ENCODE peak calls at places on chromosome 15, in six cellular contexts. One of them, this sample, is unnamed.

GRCh38 chr15:47384316-47384715 is 333.0 kb upstream of the SEMA6D start:
- DNase-seq in GM23338: peak
- DNase-seq in germinal center: no peak
- DNase-seq in stimulated activated CD8-positive, alpha-beta memory T cell treated with anti-CD3 and anti-CD28 coated beads, Interleukin-4, amount 100 ng/mL, for 4 hours: no peak
- DNase-seq in fibroblast of villous mesenchyme: peak
- DNase-seq in stimulated activated CD4-positive, alpha-beta T cell treated with anti-CD3 and anti-CD28 coated beads, Interleukin-2, amount 100 ng/mL, for 48 hours: no peak
- DNase-seq in this sample: no peak

GRCh38 chr15:73936588-73937312 is 10.5 kb downstream of the LOXL1 start:
- DNase-seq in fibroblast of villous mesenchyme: no peak
- DNase-seq in germinal center: no peak
- DNase-seq in stimulated activated CD8-positive, alpha-beta memory T cell treated with anti-CD3 and anti-CD28 coated beads, Interleukin-4, amount 100 ng/mL, for 4 hours: no peak
- DNase-seq in GM23338: no peak
- DNase-seq in stimulated activated CD4-positive, alpha-beta T cell treated with anti-CD3 and anti-CD28 coated beads, Interleukin-2, amount 100 ng/mL, for 48 hours: no peak
- DNase-seq in this sample: no peak

GRCh38 chr15:74505837-74506514 is 35.0 kb upstream of the ARID3B start:
- DNase-seq in fibroblast of villous mesenchyme: no peak
- DNase-seq in stimulated activated CD4-positive, alpha-beta T cell treated with anti-CD3 and anti-CD28 coated beads, Interleukin-2, amount 100 ng/mL, for 48 hours: no peak
- DNase-seq in GM23338: no peak
- DNase-seq in germinal center: no peak
- DNase-seq in stimulated activated CD8-positive, alpha-beta memory T cell treated with anti-CD3 and anti-CD28 coated beads, Interleukin-4, amount 100 ng/mL, for 4 hours: no peak
- DNase-seq in this sample: no peak

GRCh38 chr15:59538494-59538893 is 73.1 kb upstream of the GCNT3 start:
- DNase-seq in stimulated activated CD4-positive, alpha-beta T cell treated with anti-CD3 and anti-CD28 coated beads, Interleukin-2, amount 100 ng/mL, for 48 hours: no peak
- DNase-seq in GM23338: no peak
- DNase-seq in germinal center: no peak
- DNase-seq in fibroblast of villous mesenchyme: no peak
- DNase-seq in stimulated activated CD8-positive, alpha-beta memory T cell treated with anti-CD3 and anti-CD28 coated beads, Interleukin-4, amount 100 ng/mL, for 4 hours: no peak
- DNase-seq in this sample: no peak

GRCh38 chr15:73956276-73957086 is 30.2 kb downstream of the LOXL1 start:
- DNase-seq in fibroblast of villous mesenchyme: peak
- DNase-seq in germinal center: no peak
- DNase-seq in stimulated activated CD8-positive, alpha-beta memory T cell treated with anti-CD3 and anti-CD28 coated beads, Interleukin-4, amount 100 ng/mL, for 4 hours: no peak
- DNase-seq in stimulated activated CD4-positive, alpha-beta T cell treated with anti-CD3 and anti-CD28 coated beads, Interleukin-2, amount 100 ng/mL, for 48 hours: no peak
- DNase-seq in GM23338: no peak
- DNase-seq in this sample: no peak

GRCh38 chr15:90340345-90340744 is 11.7 kb upstream of the ZNF774 start:
- DNase-seq in stimulated activated CD8-positive, alpha-beta memory T cell treated with anti-CD3 and anti-CD28 coated beads, Interleukin-4, amount 100 ng/mL, for 4 hours: no peak
- DNase-seq in fibroblast of villous mesenchyme: no peak
- DNase-seq in GM23338: peak
- DNase-seq in stimulated activated CD4-positive, alpha-beta T cell treated with anti-CD3 and anti-CD28 coated beads, Interleukin-2, amount 100 ng/mL, for 48 hours: no peak
- DNase-seq in germinal center: no peak
- DNase-seq in this sample: no peak

GRCh38 chr15:85793641-85794597 is 806 bp downstream of the KLHL25 start:
- DNase-seq in stimulated activated CD8-positive, alpha-beta memory T cell treated with anti-CD3 and anti-CD28 coated beads, Interleukin-4, amount 100 ng/mL, for 4 hours: peak
- DNase-seq in fibroblast of villous mesenchyme: peak
- DNase-seq in GM23338: peak
- DNase-seq in germinal center: peak
- DNase-seq in stimulated activated CD4-positive, alpha-beta T cell treated with anti-CD3 and anti-CD28 coated beads, Interleukin-2, amount 100 ng/mL, for 48 hours: peak
- DNase-seq in this sample: peak

GRCh38 chr15:101256756-101257155 is 4.9 kb upstream of the CHSY1 start:
- DNase-seq in stimulated activated CD4-positive, alpha-beta T cell treated with anti-CD3 and anti-CD28 coated beads, Interleukin-2, amount 100 ng/mL, for 48 hours: no peak
- DNase-seq in GM23338: peak
- DNase-seq in stimulated activated CD8-positive, alpha-beta memory T cell treated with anti-CD3 and anti-CD28 coated beads, Interleukin-4, amount 100 ng/mL, for 4 hours: no peak
- DNase-seq in germinal center: no peak
- DNase-seq in fibroblast of villous mesenchyme: no peak
- DNase-seq in this sample: no peak

GRCh38 chr15:52486003-52486996 is 42.4 kb downstream of the MYO5A start:
- DNase-seq in GM23338: peak
- DNase-seq in stimulated activated CD8-positive, alpha-beta memory T cell treated with anti-CD3 and anti-CD28 coated beads, Interleukin-4, amount 100 ng/mL, for 4 hours: no peak
- DNase-seq in stimulated activated CD4-positive, alpha-beta T cell treated with anti-CD3 and anti-CD28 coated beads, Interleukin-2, amount 100 ng/mL, for 48 hours: no peak
- DNase-seq in germinal center: no peak
- DNase-seq in fibroblast of villous mesenchyme: no peak
- DNase-seq in this sample: no peak

GRCh38 chr15:96285306-96285705 is 45.2 kb upstream of the NR2F2 start:
- DNase-seq in stimulated activated CD4-positive, alpha-beta T cell treated with anti-CD3 and anti-CD28 coated beads, Interleukin-2, amount 100 ng/mL, for 48 hours: no peak
- DNase-seq in stimulated activated CD8-positive, alpha-beta memory T cell treated with anti-CD3 and anti-CD28 coated beads, Interleukin-4, amount 100 ng/mL, for 4 hours: no peak
- DNase-seq in fibroblast of villous mesenchyme: peak
- DNase-seq in germinal center: no peak
- DNase-seq in GM23338: no peak
- DNase-seq in this sample: no peak

GRCh38 chr15:37921527-37922385 is 12.7 kb upstream of the TMCO5A start:
- DNase-seq in germinal center: no peak
- DNase-seq in fibroblast of villous mesenchyme: no peak
- DNase-seq in GM23338: no peak
- DNase-seq in stimulated activated CD8-positive, alpha-beta memory T cell treated with anti-CD3 and anti-CD28 coated beads, Interleukin-4, amount 100 ng/mL, for 4 hours: no peak
- DNase-seq in stimulated activated CD4-positive, alpha-beta T cell treated with anti-CD3 and anti-CD28 coated beads, Interleukin-2, amount 100 ng/mL, for 48 hours: no peak
- DNase-seq in this sample: no peak

GRCh38 chr15:29925227-29926082 is 103.2 kb upstream of the TJP1 start:
- DNase-seq in stimulated activated CD8-positive, alpha-beta memory T cell treated with anti-CD3 and anti-CD28 coated beads, Interleukin-4, amount 100 ng/mL, for 4 hours: no peak
- DNase-seq in GM23338: peak
- DNase-seq in stimulated activated CD4-positive, alpha-beta T cell treated with anti-CD3 and anti-CD28 coated beads, Interleukin-2, amount 100 ng/mL, for 48 hours: peak
- DNase-seq in germinal center: peak
- DNase-seq in fibroblast of villous mesenchyme: peak
- DNase-seq in this sample: no peak

GRCh38 chr15:78991476-78991875 is 46.6 kb upstream of the CTSH start:
- DNase-seq in stimulated activated CD4-positive, alpha-beta T cell treated with anti-CD3 and anti-CD28 coated beads, Interleukin-2, amount 100 ng/mL, for 48 hours: no peak
- DNase-seq in GM23338: no peak
- DNase-seq in stimulated activated CD8-positive, alpha-beta memory T cell treated with anti-CD3 and anti-CD28 coated beads, Interleukin-4, amount 100 ng/mL, for 4 hours: no peak
- DNase-seq in germinal center: no peak
- DNase-seq in fibroblast of villous mesenchyme: peak
- DNase-seq in this sample: no peak

GRCh38 chr15:91584895-91585294 is 268.6 kb upstream of the SLCO3A1 start:
- DNase-seq in GM23338: no peak
- DNase-seq in stimulated activated CD8-positive, alpha-beta memory T cell treated with anti-CD3 and anti-CD28 coated beads, Interleukin-4, amount 100 ng/mL, for 4 hours: no peak
- DNase-seq in stimulated activated CD4-positive, alpha-beta T cell treated with anti-CD3 and anti-CD28 coated beads, Interleukin-2, amount 100 ng/mL, for 48 hours: no peak
- DNase-seq in germinal center: no peak
- DNase-seq in fibroblast of villous mesenchyme: no peak
- DNase-seq in this sample: no peak

GRCh38 chr15:69666921-69667811 is 214.5 kb downstream of the RPLP1 start:
- DNase-seq in GM23338: no peak
- DNase-seq in germinal center: peak
- DNase-seq in stimulated activated CD4-positive, alpha-beta T cell treated with anti-CD3 and anti-CD28 coated beads, Interleukin-2, amount 100 ng/mL, for 48 hours: no peak
- DNase-seq in fibroblast of villous mesenchyme: no peak
- DNase-seq in stimulated activated CD8-positive, alpha-beta memory T cell treated with anti-CD3 and anti-CD28 coated beads, Interleukin-4, amount 100 ng/mL, for 4 hours: no peak
- DNase-seq in this sample: peak

GRCh38 chr15:64911317-64912186 is at the start of gene ANKDD1A:
- DNase-seq in stimulated activated CD4-positive, alpha-beta T cell treated with anti-CD3 and anti-CD28 coated beads, Interleukin-2, amount 100 ng/mL, for 48 hours: peak
- DNase-seq in germinal center: peak
- DNase-seq in fibroblast of villous mesenchyme: peak
- DNase-seq in stimulated activated CD8-positive, alpha-beta memory T cell treated with anti-CD3 and anti-CD28 coated beads, Interleukin-4, amount 100 ng/mL, for 4 hours: no peak
- DNase-seq in GM23338: peak
- DNase-seq in this sample: peak

GRCh38 chr15:31869640-31870335 is 160.5 kb upstream of the CHRNA7 start:
- DNase-seq in stimulated activated CD4-positive, alpha-beta T cell treated with anti-CD3 and anti-CD28 coated beads, Interleukin-2, amount 100 ng/mL, for 48 hours: no peak
- DNase-seq in fibroblast of villous mesenchyme: no peak
- DNase-seq in stimulated activated CD8-positive, alpha-beta memory T cell treated with anti-CD3 and anti-CD28 coated beads, Interleukin-4, amount 100 ng/mL, for 4 hours: no peak
- DNase-seq in germinal center: no peak
- DNase-seq in GM23338: peak
- DNase-seq in this sample: no peak

GRCh38 chr15:95432878-95433405 is 897.6 kb upstream of the NR2F2 start:
- DNase-seq in stimulated activated CD8-positive, alpha-beta memory T cell treated with anti-CD3 and anti-CD28 coated beads, Interleukin-4, amount 100 ng/mL, for 4 hours: no peak
- DNase-seq in GM23338: no peak
- DNase-seq in stimulated activated CD4-positive, alpha-beta T cell treated with anti-CD3 and anti-CD28 coated beads, Interleukin-2, amount 100 ng/mL, for 48 hours: no peak
- DNase-seq in germinal center: no peak
- DNase-seq in fibroblast of villous mesenchyme: no peak
- DNase-seq in this sample: no peak

GRCh38 chr15:63238796-63239195 is 38.6 kb upstream of the APH1B start:
- DNase-seq in germinal center: no peak
- DNase-seq in fibroblast of villous mesenchyme: peak
- DNase-seq in stimulated activated CD8-positive, alpha-beta memory T cell treated with anti-CD3 and anti-CD28 coated beads, Interleukin-4, amount 100 ng/mL, for 4 hours: no peak
- DNase-seq in stimulated activated CD4-positive, alpha-beta T cell treated with anti-CD3 and anti-CD28 coated beads, Interleukin-2, amount 100 ng/mL, for 48 hours: peak
- DNase-seq in GM23338: no peak
- DNase-seq in this sample: no peak

GRCh38 chr15:36858423-36858822 is 241.9 kb downstream of the MEIS2 start:
- DNase-seq in stimulated activated CD8-positive, alpha-beta memory T cell treated with anti-CD3 and anti-CD28 coated beads, Interleukin-4, amount 100 ng/mL, for 4 hours: no peak
- DNase-seq in fibroblast of villous mesenchyme: no peak
- DNase-seq in stimulated activated CD4-positive, alpha-beta T cell treated with anti-CD3 and anti-CD28 coated beads, Interleukin-2, amount 100 ng/mL, for 48 hours: no peak
- DNase-seq in GM23338: no peak
- DNase-seq in germinal center: no peak
- DNase-seq in this sample: no peak

GRCh38 chr15:70159397-70160009 is 61.8 kb upstream of the TLE3 start:
- DNase-seq in GM23338: no peak
- DNase-seq in germinal center: no peak
- DNase-seq in fibroblast of villous mesenchyme: no peak
- DNase-seq in stimulated activated CD8-positive, alpha-beta memory T cell treated with anti-CD3 and anti-CD28 coated beads, Interleukin-4, amount 100 ng/mL, for 4 hours: no peak
- DNase-seq in stimulated activated CD4-positive, alpha-beta T cell treated with anti-CD3 and anti-CD28 coated beads, Interleukin-2, amount 100 ng/mL, for 48 hours: no peak
- DNase-seq in this sample: no peak

GRCh38 chr15:88904808-88905327 is 8.3 kb downstream of the MFGE8 start:
- DNase-seq in GM23338: peak
- DNase-seq in germinal center: peak
- DNase-seq in fibroblast of villous mesenchyme: peak
- DNase-seq in stimulated activated CD8-positive, alpha-beta memory T cell treated with anti-CD3 and anti-CD28 coated beads, Interleukin-4, amount 100 ng/mL, for 4 hours: peak
- DNase-seq in stimulated activated CD4-positive, alpha-beta T cell treated with anti-CD3 and anti-CD28 coated beads, Interleukin-2, amount 100 ng/mL, for 48 hours: peak
- DNase-seq in this sample: peak

GRCh38 chr15:61318276-61318675 is 89.2 kb upstream of the RORA start:
- DNase-seq in GM23338: no peak
- DNase-seq in stimulated activated CD8-positive, alpha-beta memory T cell treated with anti-CD3 and anti-CD28 coated beads, Interleukin-4, amount 100 ng/mL, for 4 hours: no peak
- DNase-seq in germinal center: no peak
- DNase-seq in fibroblast of villous mesenchyme: no peak
- DNase-seq in stimulated activated CD4-positive, alpha-beta T cell treated with anti-CD3 and anti-CD28 coated beads, Interleukin-2, amount 100 ng/mL, for 48 hours: no peak
- DNase-seq in this sample: no peak

GRCh38 chr15:77135181-77135580 is 64.3 kb upstream of the TSPAN3 start:
- DNase-seq in GM23338: no peak
- DNase-seq in stimulated activated CD4-positive, alpha-beta T cell treated with anti-CD3 and anti-CD28 coated beads, Interleukin-2, amount 100 ng/mL, for 48 hours: no peak
- DNase-seq in germinal center: no peak
- DNase-seq in fibroblast of villous mesenchyme: no peak
- DNase-seq in stimulated activated CD8-positive, alpha-beta memory T cell treated with anti-CD3 and anti-CD28 coated beads, Interleukin-4, amount 100 ng/mL, for 4 hours: no peak
- DNase-seq in this sample: no peak

GRCh38 chr15:77107068-77107467 is 36.2 kb upstream of the TSPAN3 start:
- DNase-seq in germinal center: no peak
- DNase-seq in stimulated activated CD8-positive, alpha-beta memory T cell treated with anti-CD3 and anti-CD28 coated beads, Interleukin-4, amount 100 ng/mL, for 4 hours: no peak
- DNase-seq in fibroblast of villous mesenchyme: peak
- DNase-seq in stimulated activated CD4-positive, alpha-beta T cell treated with anti-CD3 and anti-CD28 coated beads, Interleukin-2, amount 100 ng/mL, for 48 hours: no peak
- DNase-seq in GM23338: no peak
- DNase-seq in this sample: no peak

GRCh38 chr15:57375827-57376694 is at the start of gene CGNL1:
- DNase-seq in fibroblast of villous mesenchyme: no peak
- DNase-seq in GM23338: peak
- DNase-seq in germinal center: peak
- DNase-seq in stimulated activated CD8-positive, alpha-beta memory T cell treated with anti-CD3 and anti-CD28 coated beads, Interleukin-4, amount 100 ng/mL, for 4 hours: no peak
- DNase-seq in stimulated activated CD4-positive, alpha-beta T cell treated with anti-CD3 and anti-CD28 coated beads, Interleukin-2, amount 100 ng/mL, for 48 hours: no peak
- DNase-seq in this sample: peak

GRCh38 chr15:77985031-77985930 is 92.2 kb downstream of the TBC1D2B start:
- DNase-seq in stimulated activated CD4-positive, alpha-beta T cell treated with anti-CD3 and anti-CD28 coated beads, Interleukin-2, amount 100 ng/mL, for 48 hours: no peak
- DNase-seq in fibroblast of villous mesenchyme: no peak
- DNase-seq in stimulated activated CD8-positive, alpha-beta memory T cell treated with anti-CD3 and anti-CD28 coated beads, Interleukin-4, amount 100 ng/mL, for 4 hours: no peak
- DNase-seq in germinal center: no peak
- DNase-seq in GM23338: no peak
- DNase-seq in this sample: no peak

GRCh38 chr15:61228025-61228901 is 839 bp downstream of the RORA start:
- DNase-seq in stimulated activated CD4-positive, alpha-beta T cell treated with anti-CD3 and anti-CD28 coated beads, Interleukin-2, amount 100 ng/mL, for 48 hours: no peak
- DNase-seq in germinal center: peak
- DNase-seq in GM23338: peak
- DNase-seq in stimulated activated CD8-positive, alpha-beta memory T cell treated with anti-CD3 and anti-CD28 coated beads, Interleukin-4, amount 100 ng/mL, for 4 hours: no peak
- DNase-seq in fibroblast of villous mesenchyme: peak
- DNase-seq in this sample: no peak

GRCh38 chr15:70238917-70239316 is 141.2 kb upstream of the TLE3 start:
- DNase-seq in stimulated activated CD4-positive, alpha-beta T cell treated with anti-CD3 and anti-CD28 coated beads, Interleukin-2, amount 100 ng/mL, for 48 hours: no peak
- DNase-seq in fibroblast of villous mesenchyme: no peak
- DNase-seq in germinal center: no peak
- DNase-seq in GM23338: no peak
- DNase-seq in stimulated activated CD8-positive, alpha-beta memory T cell treated with anti-CD3 and anti-CD28 coated beads, Interleukin-4, amount 100 ng/mL, for 4 hours: no peak
- DNase-seq in this sample: no peak

GRCh38 chr15:33146051-33146450 is 48.5 kb downstream of the FMN1 start:
- DNase-seq in germinal center: no peak
- DNase-seq in fibroblast of villous mesenchyme: no peak
- DNase-seq in stimulated activated CD8-positive, alpha-beta memory T cell treated with anti-CD3 and anti-CD28 coated beads, Interleukin-4, amount 100 ng/mL, for 4 hours: no peak
- DNase-seq in stimulated activated CD4-positive, alpha-beta T cell treated with anti-CD3 and anti-CD28 coated beads, Interleukin-2, amount 100 ng/mL, for 48 hours: no peak
- DNase-seq in GM23338: no peak
- DNase-seq in this sample: no peak

GRCh38 chr15:68177747-68178146 is 27.4 kb downstream of the CALML4 start:
- DNase-seq in germinal center: no peak
- DNase-seq in stimulated activated CD8-positive, alpha-beta memory T cell treated with anti-CD3 and anti-CD28 coated beads, Interleukin-4, amount 100 ng/mL, for 4 hours: no peak
- DNase-seq in fibroblast of villous mesenchyme: peak
- DNase-seq in GM23338: no peak
- DNase-seq in stimulated activated CD4-positive, alpha-beta T cell treated with anti-CD3 and anti-CD28 coated beads, Interleukin-2, amount 100 ng/mL, for 48 hours: no peak
- DNase-seq in this sample: no peak

GRCh38 chr15:31367021-31367729 is 40.5 kb downstream of the KLF13 start:
- DNase-seq in stimulated activated CD4-positive, alpha-beta T cell treated with anti-CD3 and anti-CD28 coated beads, Interleukin-2, amount 100 ng/mL, for 48 hours: no peak
- DNase-seq in GM23338: no peak
- DNase-seq in germinal center: no peak
- DNase-seq in fibroblast of villous mesenchyme: no peak
- DNase-seq in stimulated activated CD8-positive, alpha-beta memory T cell treated with anti-CD3 and anti-CD28 coated beads, Interleukin-4, amount 100 ng/mL, for 4 hours: no peak
- DNase-seq in this sample: no peak

GRCh38 chr15:77631790-77632551 is 741 bp downstream of the LINGO1 start:
- DNase-seq in stimulated activated CD8-positive, alpha-beta memory T cell treated with anti-CD3 and anti-CD28 coated beads, Interleukin-4, amount 100 ng/mL, for 4 hours: no peak
- DNase-seq in fibroblast of villous mesenchyme: no peak
- DNase-seq in stimulated activated CD4-positive, alpha-beta T cell treated with anti-CD3 and anti-CD28 coated beads, Interleukin-2, amount 100 ng/mL, for 48 hours: no peak
- DNase-seq in germinal center: no peak
- DNase-seq in GM23338: peak
- DNase-seq in this sample: no peak

GRCh38 chr15:79310985-79311900 is at the start of gene TMED3:
- DNase-seq in germinal center: peak
- DNase-seq in stimulated activated CD8-positive, alpha-beta memory T cell treated with anti-CD3 and anti-CD28 coated beads, Interleukin-4, amount 100 ng/mL, for 4 hours: peak
- DNase-seq in stimulated activated CD4-positive, alpha-beta T cell treated with anti-CD3 and anti-CD28 coated beads, Interleukin-2, amount 100 ng/mL, for 48 hours: peak
- DNase-seq in GM23338: peak
- DNase-seq in fibroblast of villous mesenchyme: peak
- DNase-seq in this sample: peak

GRCh38 chr15:56327721-56328502 is 37.3 kb upstream of the TEX9 start:
- DNase-seq in fibroblast of villous mesenchyme: no peak
- DNase-seq in germinal center: no peak
- DNase-seq in stimulated activated CD4-positive, alpha-beta T cell treated with anti-CD3 and anti-CD28 coated beads, Interleukin-2, amount 100 ng/mL, for 48 hours: no peak
- DNase-seq in GM23338: peak
- DNase-seq in stimulated activated CD8-positive, alpha-beta memory T cell treated with anti-CD3 and anti-CD28 coated beads, Interleukin-4, amount 100 ng/mL, for 4 hours: no peak
- DNase-seq in this sample: no peak

GRCh38 chr15:100111103-100112060 is 230.4 kb downstream of the ADAMTS17 start:
- DNase-seq in GM23338: no peak
- DNase-seq in stimulated activated CD8-positive, alpha-beta memory T cell treated with anti-CD3 and anti-CD28 coated beads, Interleukin-4, amount 100 ng/mL, for 4 hours: no peak
- DNase-seq in fibroblast of villous mesenchyme: peak
- DNase-seq in germinal center: no peak
- DNase-seq in stimulated activated CD4-positive, alpha-beta T cell treated with anti-CD3 and anti-CD28 coated beads, Interleukin-2, amount 100 ng/mL, for 48 hours: peak
- DNase-seq in this sample: no peak

GRCh38 chr15:100704281-100705055 is 102.1 kb downstream of the ASB7 start:
- DNase-seq in stimulated activated CD8-positive, alpha-beta memory T cell treated with anti-CD3 and anti-CD28 coated beads, Interleukin-4, amount 100 ng/mL, for 4 hours: no peak
- DNase-seq in GM23338: no peak
- DNase-seq in germinal center: no peak
- DNase-seq in fibroblast of villous mesenchyme: no peak
- DNase-seq in stimulated activated CD4-positive, alpha-beta T cell treated with anti-CD3 and anti-CD28 coated beads, Interleukin-2, amount 100 ng/mL, for 48 hours: no peak
- DNase-seq in this sample: no peak

GRCh38 chr15:79820820-79821219 is 76.0 kb downstream of the MTHFS start:
- DNase-seq in GM23338: no peak
- DNase-seq in germinal center: no peak
- DNase-seq in stimulated activated CD8-positive, alpha-beta memory T cell treated with anti-CD3 and anti-CD28 coated beads, Interleukin-4, amount 100 ng/mL, for 4 hours: no peak
- DNase-seq in fibroblast of villous mesenchyme: no peak
- DNase-seq in stimulated activated CD4-positive, alpha-beta T cell treated with anti-CD3 and anti-CD28 coated beads, Interleukin-2, amount 100 ng/mL, for 48 hours: no peak
- DNase-seq in this sample: no peak

GRCh38 chr15:81504170-81504905 is 130.3 kb upstream of the TMC3 start:
- DNase-seq in germinal center: no peak
- DNase-seq in stimulated activated CD8-positive, alpha-beta memory T cell treated with anti-CD3 and anti-CD28 coated beads, Interleukin-4, amount 100 ng/mL, for 4 hours: no peak
- DNase-seq in stimulated activated CD4-positive, alpha-beta T cell treated with anti-CD3 and anti-CD28 coated beads, Interleukin-2, amount 100 ng/mL, for 48 hours: no peak
- DNase-seq in GM23338: no peak
- DNase-seq in fibroblast of villous mesenchyme: peak
- DNase-seq in this sample: no peak